ENCODE peak calls at places on chromosome 16, in five cellular contexts. F is GM04503, M is frontal cortex, L is GM23248, E is left ventricle myocardium superior. D is an unnamed sample.
A peak's percentile ranks its signal among the peaks of the same experiment; 100 is the strongest.

GRCh38 chr16:1863681-1864460 is 8.1 kb downstream of the MEIOB start:
- DNase-seq in L (peak; percentile 46), F (no peak), E (no peak), M (no peak), D (no peak)

GRCh38 chr16:66592241-66592640 is 12.3 kb upstream of the CMTM3 start:
- DNase-seq in M (no peak), L (no peak), F (no peak), E (no peak), D (no peak)

GRCh38 chr16:67349172-67349571 is 22.6 kb downstream of the LRRC36 start:
- DNase-seq in L (peak; percentile 60), E (no peak), F (no peak), M (no peak), D (no peak)

GRCh38 chr16:75202069-75202590 is 4.8 kb downstream of the CTRB2 start:
- DNase-seq in F (no peak), E (no peak), M (no peak), L (no peak), D (no peak)

GRCh38 chr16:22092143-22092933 is at the start of gene VWA3A:
- DNase-seq in F (peak; percentile 56), E (no peak), L (peak; percentile 46), M (no peak), D (peak; percentile 52)

GRCh38 chr16:11121909-11122692 is 133.9 kb downstream of the SOCS1 start:
- DNase-seq in M (no peak), F (no peak), E (peak; percentile 35), L (no peak), D (no peak)

GRCh38 chr16:89357460-89357859 is 132.9 kb downstream of the ANKRD11 start:
- DNase-seq in L (peak; percentile 30), E (peak; percentile 63), F (no peak), M (no peak), D (no peak)

GRCh38 chr16:25148568-25149215 is 37.1 kb downstream of the LCMT1 start:
- DNase-seq in L (no peak), F (no peak), E (no peak), M (no peak), D (no peak)

GRCh38 chr16:86509759-86510464 is 415 bp upstream of the FOXF1 start:
- DNase-seq in L (peak; percentile 75), M (peak; percentile 72), F (no peak), E (peak; percentile 57), D (peak; percentile 87)

GRCh38 chr16:11977206-11978041 is 890 bp downstream of the SNX29 start:
- DNase-seq in E (no peak), M (peak; percentile 45), L (peak; percentile 95), F (peak; percentile 79), D (peak; percentile 96)

GRCh38 chr16:57387598-57388354 is 15.5 kb downstream of the CX3CL1 start:
- DNase-seq in F (no peak), M (no peak), L (no peak), E (no peak), D (no peak)

GRCh38 chr16:51243836-51244483 is 92.9 kb upstream of the SALL1 start:
- DNase-seq in E (no peak), L (no peak), F (peak; percentile 3), M (no peak), D (no peak)

GRCh38 chr16:82034981-82035612 is at the start of gene HSD17B2:
- DNase-seq in L (peak; percentile 33), F (no peak), E (no peak), M (no peak), D (no peak)

GRCh38 chr16:57818377-57819055 is 16.2 kb upstream of the KIFC3 start:
- DNase-seq in E (no peak), M (no peak), F (no peak), L (no peak), D (no peak)